ENCODE peak calls at places on chromosomes 11 and 22, in seven cellular contexts. G, H, R, K, W, M and N are unnamed samples.

GRCh38 chr11:12924650-12925049 is 84.5 kb upstream of the RASSF10 start:
- DNase-seq in R (no peak), G (no peak), H (no peak), M (no peak), W (no peak), K (no peak), N (no peak)

GRCh38 chr11:46216040-46216764 is 61.3 kb upstream of the CREB3L1 start:
- DNase-seq in H (peak; percentile 4), R (no peak), W (no peak), G (no peak), M (peak; percentile 22), K (no peak), N (no peak)

GRCh38 chr11:64262271-64263002 is 11.1 kb downstream of the PLCB3 start:
- DNase-seq in H (no peak), M (no peak), G (no peak), R (no peak), W (no peak), K (no peak), N (no peak)

GRCh38 chr22:28899199-28899853 is 16.0 kb downstream of the ZNRF3 start:
- DNase-seq in H (peak; percentile 67), R (peak; percentile 17), M (no peak), K (peak; percentile 84), G (no peak), W (no peak), N (no peak)

GRCh38 chr11:18368236-18368635 is 26.1 kb upstream of the LDHA start:
- DNase-seq in G (no peak), K (no peak), R (peak; percentile 42), W (no peak), H (peak; percentile 75), M (peak; percentile 45), N (peak; percentile 34)

GRCh38 chr11:68550485-68550817 is 89.9 kb downstream of the PPP6R3 start:
- DNase-seq in M (no peak), H (peak; percentile 20), K (no peak), G (no peak), R (peak; percentile 15), W (no peak), N (peak; percentile 29)

GRCh38 chr11:70885281-70885680 is 367.1 kb downstream of the SHANK2 start:
- DNase-seq in R (no peak), W (no peak), H (no peak), G (no peak), K (no peak), M (no peak), N (no peak)

GRCh38 chr11:106827687-106828086 is 190.6 kb downstream of the GUCY1A2 start:
- DNase-seq in M (no peak), K (no peak), G (no peak), H (no peak), W (no peak), R (no peak), N (no peak)

GRCh38 chr11:111334495-111335123 is 36.3 kb downstream of the POU2AF3 start:
- DNase-seq in R (no peak), K (no peak), M (no peak), W (no peak), H (peak; percentile 30), G (no peak), N (no peak)

GRCh38 chr11:17604201-17604912 is 57.3 kb downstream of the OTOG start:
- DNase-seq in R (no peak), H (no peak), W (no peak), G (no peak), M (no peak), K (no peak), N (no peak)

GRCh38 chr11:11553595-11553994 is 68.2 kb downstream of the GALNT18 start:
- DNase-seq in R (no peak), M (no peak), H (no peak), G (no peak), K (no peak), W (no peak), N (no peak)

GRCh38 chr11:10385696-10386095 is 69.4 kb upstream of the AMPD3 start:
- DNase-seq in M (peak; percentile 80), R (no peak), H (no peak), W (no peak), G (peak; percentile 82), K (no peak), N (peak; percentile 86)

GRCh38 chr11:120389693-120390584 is 53.7 kb downstream of the ARHGEF12 start:
- DNase-seq in G (no peak), K (no peak), H (no peak), W (no peak), R (no peak), M (no peak), N (no peak)

GRCh38 chr22:30246962-30247376 is 410 bp upstream of the LIF start:
- DNase-seq in M (no peak), W (no peak), K (no peak), R (no peak), H (no peak), G (no peak), N (no peak)

GRCh38 chr11:103234974-103235373 is 125.7 kb downstream of the DYNC2H1 start:
- DNase-seq in R (peak; percentile 86), K (no peak), G (no peak), H (peak; percentile 78), M (peak; percentile 66), W (no peak), N (peak; percentile 74)

GRCh38 chr11:77038029-77038824 is 4.0 kb downstream of the B3GNT6 start:
- DNase-seq in K (no peak), H (peak; percentile 43), W (no peak), G (no peak), R (no peak), M (no peak), N (peak; percentile 25)

GRCh38 chr22:19597399-19597735 is 73.2 kb upstream of the CLDN5 start:
- DNase-seq in W (no peak), G (no peak), R (no peak), M (no peak), K (peak; percentile 83), H (no peak), N (no peak)

GRCh38 chr11:85903811-85904210 is 48.6 kb downstream of the CCDC83 start:
- DNase-seq in R (no peak), H (no peak), M (no peak), K (no peak), W (no peak), G (no peak), N (no peak)

GRCh38 chr11:58727415-58727797 is 4.3 kb downstream of the GLYAT start:
- DNase-seq in W (no peak), G (no peak), K (no peak), H (no peak), R (no peak), M (no peak), N (no peak)

GRCh38 chr11:92765418-92765817 is 204.0 kb upstream of the MTNR1B start:
- DNase-seq in W (no peak), G (no peak), H (no peak), R (no peak), K (no peak), M (no peak), N (no peak)
- H3K4me3 ChIP-seq in W (no peak overlapping the region), G (no peak overlapping the region), H (no peak overlapping the region), R (no peak overlapping the region), K (peak overlapping the region; percentile 55), M (no peak overlapping the region), N (no peak overlapping the region)

DNA sequence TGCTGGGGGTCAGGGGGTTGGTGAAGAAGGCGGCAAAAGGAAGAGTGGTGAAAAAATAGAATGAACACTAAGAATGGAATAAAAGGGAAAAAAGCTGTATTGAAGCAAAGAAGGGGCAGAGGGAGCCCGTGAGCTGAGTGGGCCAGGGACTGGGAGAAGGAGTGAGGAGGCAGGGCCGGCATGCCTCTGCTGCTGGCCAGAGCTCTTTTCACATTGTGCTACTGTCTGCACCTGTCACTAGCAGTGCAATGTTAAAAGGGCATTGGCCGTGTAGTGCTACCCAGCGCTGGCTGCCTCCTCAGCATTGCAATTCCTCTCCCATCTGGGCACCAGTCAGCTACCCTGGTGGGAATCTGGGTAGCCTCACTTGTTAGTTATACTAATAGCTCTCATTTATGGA is 8.7 kb downstream of the YPEL4 start:
- DNase-seq in G (no peak), W (no peak), M (peak; percentile 67), K (no peak), R (peak; percentile 65), H (no peak), N (peak; percentile 39)
- H3K4me3 ChIP-seq in G (no peak overlapping the region), W (no peak overlapping the region), M (peak overlapping the region; percentile 94), K (no peak overlapping the region), R (no peak overlapping the region), H (peak overlapping the region; percentile 86), N (no peak overlapping the region)

GRCh38 chr11:128716661-128717210 is 22.9 kb downstream of the FLI1 start:
- DNase-seq in W (no peak), H (peak; percentile 90), G (no peak), M (no peak), K (peak; percentile 94), R (peak; percentile 81), N (no peak)

GRCh38 chr11:128715691-128716153 is 21.9 kb downstream of the FLI1 start:
- DNase-seq in R (peak; percentile 59), H (peak; percentile 92), M (peak; percentile 52), G (no peak), K (no peak), W (no peak), N (peak; percentile 14)

GRCh38 chr11:128716231-128716630 is 22.4 kb downstream of the FLI1 start:
- DNase-seq in G (no peak), R (no peak), M (no peak), H (no peak), W (no peak), K (peak; percentile 47), N (no peak)

GRCh38 chr11:128718064-128718463 is 24.2 kb downstream of the FLI1 start:
- DNase-seq in W (no peak), G (no peak), R (no peak), M (no peak), H (no peak), K (no peak), N (no peak)

DNA sequence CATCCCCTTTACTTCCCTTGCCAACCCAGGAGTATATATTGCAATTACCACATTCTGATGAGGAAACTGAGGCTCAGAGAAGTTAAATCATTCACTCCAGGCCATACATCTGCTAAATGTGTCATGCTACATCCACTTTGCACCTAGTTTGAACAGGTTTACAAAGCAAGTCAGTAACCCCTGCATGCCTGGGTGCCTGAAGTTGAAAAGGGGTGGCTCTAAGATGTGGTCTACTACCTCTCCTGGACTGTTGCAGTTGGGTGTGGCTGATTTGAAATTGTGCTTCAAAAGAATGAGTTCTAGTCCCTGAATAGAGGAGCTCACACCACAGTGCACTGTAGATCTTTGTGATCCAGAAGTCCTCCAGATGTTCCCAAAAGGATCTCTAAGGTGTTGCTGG is 23.7 kb downstream of the FLI1 start:
- DNase-seq in R (no peak), M (no peak), W (no peak), H (no peak), K (peak; percentile 86), G (no peak), N (no peak)
- H3K4me3 ChIP-seq in R (no peak overlapping the region), M (no peak overlapping the region), W (no peak overlapping the region), H (no peak overlapping the region), K (peak overlapping the region; percentile 52), G (no peak overlapping the region), N (no peak overlapping the region)

DNA sequence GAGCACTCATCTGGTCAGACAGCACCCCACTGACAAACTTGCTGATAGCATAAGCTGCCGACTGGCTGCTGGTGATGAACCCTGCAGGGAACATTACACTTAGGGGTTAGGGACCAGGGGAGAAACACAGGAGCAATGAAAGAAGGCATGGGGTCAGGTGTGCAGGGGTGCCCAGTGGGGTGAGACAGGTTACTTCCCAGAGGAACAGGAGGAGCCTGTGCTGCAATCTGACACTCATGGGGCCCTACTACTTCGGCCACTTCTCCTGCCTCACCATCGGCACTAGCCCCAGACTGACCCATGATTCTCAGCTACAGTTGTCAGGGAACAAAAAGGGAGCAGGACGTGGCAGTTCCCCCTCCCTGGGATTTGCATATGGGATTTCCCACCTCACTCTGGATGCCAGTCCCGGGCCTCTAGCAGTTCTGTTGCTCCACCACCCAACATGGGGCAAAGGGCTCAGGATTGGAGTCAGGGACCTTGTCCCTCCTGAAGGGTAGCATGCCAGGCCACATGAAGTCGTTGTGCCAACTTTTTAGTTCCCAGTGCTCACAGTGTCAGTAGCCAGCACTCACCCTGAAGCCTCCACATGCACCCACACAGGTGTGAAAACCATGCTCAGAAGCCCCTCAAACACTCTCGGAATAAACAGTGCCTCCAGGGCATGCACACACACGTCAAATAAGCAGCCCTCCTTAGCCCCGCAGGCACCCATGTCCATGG is 2.2 kb downstream of the SLC37A4 start:
- DNase-seq in G (no peak), R (no peak), K (no peak), M (no peak), H (no peak), W (no peak), N (no peak)
- H3K4me3 ChIP-seq in G (no peak overlapping the region), R (no peak overlapping the region), K (no peak overlapping the region), M (no peak overlapping the region), H (no peak overlapping the region), W (no peak overlapping the region), N (no peak overlapping the region)